ENCODE peak calls at places on chromosomes 1 and 21, in nine cellular contexts. V is HTR-8/SVneo; Y is T-helper 9 cell; F is HCT116; X is central memory CD8-positive, alpha-beta T cell; L is NCI-H748 treated with DMSO at 0.1 percent for 48 hours; J is tibial artery; O is B cell; T is T47D. N is an unnamed sample.

GRCh38 chr1:29962356-29962755 is 726.0 kb downstream of the PTPRU start:
- DNase-seq in V (no peak), Y (no peak), F (no peak), X (no peak), L (no peak), J (peak), O (no peak), T (no peak), N (no peak)

GRCh38 chr1:2350911-2351655 is 40.3 kb downstream of the MORN1 start:
- DNase-seq in V (no peak), Y (no peak), F (no peak), X (no peak), L (no peak), J (peak), O (no peak), T (no peak), N (peak)

GRCh38 chr1:86052948-86053698 is 103.4 kb downstream of the COL24A1 start:
- DNase-seq in V (no peak), Y (no peak), F (no peak), X (no peak), L (no peak), J (no peak), O (no peak), T (no peak), N (no peak)

GRCh38 chr21:43341349-43342163 is 85.4 kb downstream of the SIK1 start:
- DNase-seq in V (no peak), Y (no peak), F (no peak), X (no peak), L (no peak), J (no peak), O (no peak), T (no peak), N (no peak)

GRCh38 chr1:171739646-171740045 is 2.2 kb downstream of the VAMP4 start:
- DNase-seq in V (no peak), Y (no peak), F (no peak), X (no peak), L (no peak), J (no peak), O (no peak), T (no peak), N (no peak)

GRCh38 chr1:180365039-180365438 is 135.0 kb downstream of the LHX4 start:
- DNase-seq in V (no peak), Y (no peak), F (no peak), X (no peak), L (no peak), J (no peak), O (no peak), T (peak), N (no peak)

GRCh38 chr1:226988337-226988672 is 48.2 kb downstream of the COQ8A start:
- DNase-seq in V (no peak), Y (no peak), F (no peak), X (no peak), L (no peak), J (no peak), O (no peak), T (peak), N (no peak)

GRCh38 chr1:151145158-151146071 is 1.0 kb downstream of the SEMA6C start:
- DNase-seq in V (no peak), Y (no peak), F (no peak), X (no peak), L (no peak), J (peak), O (no peak), T (no peak), N (peak)

GRCh38 chr1:2229921-2230700 is 2.0 kb downstream of the SKI start:
- DNase-seq in V (no peak), Y (no peak), F (no peak), X (no peak), L (no peak), J (peak), O (no peak), T (no peak), N (peak)

GRCh38 chr21:20030390-20030789 is 967.8 kb upstream of the NCAM2 start:
- DNase-seq in V (no peak), Y (no peak), F (no peak), X (no peak), L (no peak), J (no peak), O (no peak), T (no peak), N (no peak)

GRCh38 chr1:155989992-155990325 is 11.6 kb upstream of the ARHGEF2 start:
- DNase-seq in V (no peak), Y (no peak), F (no peak), X (no peak), L (no peak), J (no peak), O (no peak), T (no peak), N (no peak)

GRCh38 chr1:234768171-234768568 is 158.2 kb upstream of the IRF2BP2 start:
- DNase-seq in V (no peak), Y (no peak), F (no peak), X (no peak), L (no peak), J (no peak), O (no peak), T (no peak), N (no peak)

GRCh38 chr1:156126701-156127534 is 12.4 kb downstream of the LMNA start:
- DNase-seq in V (no peak), Y (peak), F (peak), X (peak), L (no peak), J (peak), O (peak), T (no peak), N (peak)

GRCh38 chr1:115668579-115668978 is 26.8 kb downstream of the VANGL1 start:
- DNase-seq in V (no peak), Y (no peak), F (peak), X (no peak), L (no peak), J (no peak), O (no peak), T (no peak), N (no peak)

GRCh38 chr1:201795066-201795465 is 33.9 kb upstream of the IPO9 start:
- DNase-seq in V (peak), Y (no peak), F (peak), X (no peak), L (no peak), J (no peak), O (no peak), T (peak), N (no peak)

GRCh38 chr1:229130028-229130668 is 140.8 kb upstream of the RAB4A start:
- DNase-seq in V (no peak), Y (no peak), F (no peak), X (no peak), L (no peak), J (no peak), O (no peak), T (no peak), N (no peak)

GRCh38 chr1:38076038-38076437 is 29.4 kb upstream of the POU3F1 start:
- DNase-seq in V (no peak), Y (no peak), F (no peak), X (no peak), L (no peak), J (no peak), O (no peak), T (peak), N (no peak)

GRCh38 chr1:244444854-244445253 is 6.9 kb downstream of the ADSS2 start:
- DNase-seq in V (no peak), Y (no peak), F (no peak), X (no peak), L (no peak), J (no peak), O (no peak), T (no peak), N (no peak)

GRCh38 chr1:82515650-82516049 is 714.9 kb downstream of the ADGRL2 start:
- DNase-seq in V (no peak), Y (no peak), F (no peak), X (no peak), L (no peak), J (no peak), O (no peak), T (no peak), N (no peak)

GRCh38 chr1:193927550-193927949 is 741.1 kb upstream of the B3GALT2 start:
- DNase-seq in V (no peak), Y (no peak), F (peak), X (no peak), L (no peak), J (no peak), O (no peak), T (peak), N (no peak)

N was measured in aorta.